ENCODE peak calls at places on chromosome 18, in five cellular contexts. One of them, this sample, is unnamed.
A peak's percentile ranks its signal among the peaks of the same experiment; 100 is the strongest.

GRCh38 chr18:25233582-25234362 is 118.2 kb downstream of the ZNF521 start:
- DNase-seq in fibroblast of lung: peak; percentile 48
- DNase-seq in choroid plexus epithelial cell: peak; percentile 62
- DNase-seq in right cardiac atrium: no peak
- DNase-seq in GM23248: peak; percentile 78
- DNase-seq in this sample: no peak

GRCh38 chr18:37476182-37476581 is 89.4 kb downstream of the CELF4 start:
- DNase-seq in fibroblast of lung: peak; percentile 39
- DNase-seq in choroid plexus epithelial cell: peak; percentile 2
- DNase-seq in right cardiac atrium: no peak
- DNase-seq in GM23248: peak; percentile 54
- DNase-seq in this sample: no peak

GRCh38 chr18:65983750-65984149 is 232.9 kb downstream of the CDH7 start:
- DNase-seq in right cardiac atrium: no peak
- DNase-seq in choroid plexus epithelial cell: peak; percentile 3
- DNase-seq in fibroblast of lung: no peak
- DNase-seq in GM23248: no peak
- DNase-seq in this sample: no peak

GRCh38 chr18:3132700-3133099 is 87.1 kb downstream of the MYOM1 start:
- DNase-seq in choroid plexus epithelial cell: no peak
- DNase-seq in fibroblast of lung: no peak
- DNase-seq in right cardiac atrium: no peak
- DNase-seq in GM23248: peak; percentile 42
- DNase-seq in this sample: no peak

GRCh38 chr18:22694954-22695353 is 238.2 kb upstream of the RBBP8 start:
- DNase-seq in fibroblast of lung: peak; percentile 94
- DNase-seq in right cardiac atrium: peak; percentile 71
- DNase-seq in GM23248: peak; percentile 99
- DNase-seq in choroid plexus epithelial cell: peak; percentile 98
- DNase-seq in this sample: no peak

GRCh38 chr18:76252880-76253279 is 242.2 kb downstream of the ZNF516 start:
- DNase-seq in fibroblast of lung: peak; percentile 29
- DNase-seq in right cardiac atrium: no peak
- DNase-seq in choroid plexus epithelial cell: peak; percentile 16
- DNase-seq in GM23248: peak; percentile 38
- DNase-seq in this sample: no peak

GRCh38 chr18:46250084-46250811 is 146.1 kb downstream of the HAUS1 start:
- DNase-seq in fibroblast of lung: peak; percentile 72
- DNase-seq in choroid plexus epithelial cell: peak; percentile 96
- DNase-seq in right cardiac atrium: no peak
- DNase-seq in GM23248: peak; percentile 59
- DNase-seq in this sample: no peak

GRCh38 chr18:32393407-32393806 is 77.3 kb downstream of the GAREM1 start:
- DNase-seq in GM23248: no peak
- DNase-seq in fibroblast of lung: no peak
- DNase-seq in choroid plexus epithelial cell: no peak
- DNase-seq in right cardiac atrium: no peak
- DNase-seq in this sample: no peak

GRCh38 chr18:78619854-78620253 is 359.8 kb upstream of the SALL3 start:
- DNase-seq in choroid plexus epithelial cell: no peak
- DNase-seq in fibroblast of lung: no peak
- DNase-seq in right cardiac atrium: no peak
- DNase-seq in GM23248: no peak
- DNase-seq in this sample: no peak